ENCODE peak calls at places on chromosomes 5 and 9, in seven cellular contexts. T, O, W, J, U, P and X are unnamed samples.
A peak's percentile ranks its signal among the peaks of the same experiment; 100 is the strongest.

GRCh38 chr9:120733190-120733589 is 18.9 kb upstream of the MEGF9 start:
- DNase-seq in T (no peak), O (no peak), W (peak; percentile 81), J (no peak), U (no peak), P (no peak), X (peak; percentile 88)

GRCh38 chr5:103505581-103506305 is 56.8 kb downstream of the NUDT12 start:
- DNase-seq in T (no peak), O (no peak), W (no peak), J (no peak), U (no peak), P (no peak), X (no peak)

GRCh38 chr9:79687131-79687447 is 115.3 kb downstream of the TLE4 start:
- DNase-seq in T (no peak), O (no peak), W (no peak), J (no peak), U (no peak), P (no peak), X (no peak)

GRCh38 chr5:82396871-82397514 is 118.8 kb upstream of the RPS23 start:
- DNase-seq in T (no peak), O (peak; percentile 47), W (peak; percentile 94), J (no peak), U (peak; percentile 68), P (peak; percentile 80), X (peak; percentile 87)

GRCh38 chr9:97981828-97982164 is 1.3 kb upstream of the ANP32B start:
- DNase-seq in T (no peak), O (no peak), W (no peak), J (no peak), U (no peak), P (no peak), X (no peak)

GRCh38 chr5:11289733-11290132 is 528.7 kb upstream of the DAP start:
- DNase-seq in T (no peak), O (no peak), W (no peak), J (peak; percentile 35), U (no peak), P (no peak), X (no peak)

GRCh38 chr9:114697951-114698351 is 16.0 kb upstream of the TEX48 start:
- DNase-seq in T (no peak), O (no peak), W (no peak), J (no peak), U (no peak), P (no peak), X (no peak)

GRCh38 chr9:134641173-134641985 is at the start of gene COL5A1:
- DNase-seq in T (peak; percentile 87), O (peak; percentile 80), W (peak; percentile 96), J (peak; percentile 97), U (peak; percentile 94), P (peak; percentile 92), X (no peak)

GRCh38 chr9:120931278-120932085 is 4.9 kb upstream of the TRAF1 start:
- DNase-seq in T (no peak), O (no peak), W (no peak), J (no peak), U (no peak), P (no peak), X (no peak)

GRCh38 chr9:3732077-3733038 is 206.6 kb upstream of the RFX3 start:
- DNase-seq in T (peak; percentile 84), O (peak; percentile 41), W (no peak), J (peak; percentile 88), U (peak; percentile 77), P (no peak), X (peak; percentile 72)

GRCh38 chr9:35910613-35911488 is 1.6 kb downstream of the SPAAR start:
- DNase-seq in T (no peak), O (peak; percentile 80), W (peak; percentile 76), J (peak; percentile 57), U (no peak), P (peak; percentile 57), X (no peak)

GRCh38 chr5:172939561-172939960 is 19.7 kb upstream of the RPL26L1 start:
- DNase-seq in T (no peak), O (no peak), W (peak; percentile 44), J (peak; percentile 42), U (no peak), P (no peak), X (no peak)

GRCh38 chr5:3594514-3595101 is 1.0 kb upstream of the IRX1 start:
- DNase-seq in T (no peak), O (no peak), W (peak; percentile 77), J (peak; percentile 71), U (peak; percentile 25), P (no peak), X (no peak)

GRCh38 chr9:86600291-86600690 is 246.1 kb upstream of the TUT7 start:
- DNase-seq in T (no peak), O (no peak), W (no peak), J (peak; percentile 32), U (no peak), P (no peak), X (no peak)

GRCh38 chr5:172490739-172491461 is 36.6 kb upstream of the SH3PXD2B start:
- DNase-seq in T (no peak), O (peak; percentile 5), W (no peak), J (no peak), U (no peak), P (no peak), X (no peak)

GRCh38 chr9:35353731-35354365 is 136.1 kb upstream of the RUSC2 start:
- DNase-seq in T (no peak), O (no peak), W (no peak), J (no peak), U (no peak), P (no peak), X (no peak)

GRCh38 chr5:34648522-34649158 is 7.5 kb upstream of the RAI14 start:
- DNase-seq in T (no peak), O (no peak), W (no peak), J (no peak), U (no peak), P (no peak), X (no peak)

GRCh38 chr9:17742065-17742464 is 163.2 kb downstream of the SH3GL2 start:
- DNase-seq in T (peak; percentile 15), O (no peak), W (no peak), J (peak; percentile 86), U (no peak), P (no peak), X (no peak)

GRCh38 chr9:137642118-137642601 is 23.4 kb downstream of the EHMT1 start:
- DNase-seq in T (no peak), O (no peak), W (no peak), J (no peak), U (no peak), P (no peak), X (no peak)

GRCh38 chr9:19480345-19480744 is 71.5 kb downstream of the ACER2 start:
- DNase-seq in T (no peak), O (no peak), W (no peak), J (no peak), U (no peak), P (no peak), X (no peak)

GRCh38 chr9:35829084-35829763 is at the start of gene TMEM8B:
- DNase-seq in T (peak; percentile 94), O (peak; percentile 97), W (peak; percentile 99), J (peak; percentile 96), U (peak; percentile 97), P (peak; percentile 97), X (no peak)

GRCh38 chr5:74660146-74660545 is 19.6 kb upstream of the ENC1 start:
- DNase-seq in T (no peak), O (no peak), W (no peak), J (no peak), U (no peak), P (no peak), X (no peak)

GRCh38 chr9:119004618-119004990 is 364.6 kb downstream of the BRINP1 start:
- DNase-seq in T (no peak), O (peak; percentile 47), W (peak; percentile 85), J (no peak), U (no peak), P (peak; percentile 66), X (peak; percentile 99)

GRCh38 chr9:132411091-132411508 is 1.1 kb downstream of the CFAP77 start:
- DNase-seq in T (peak; percentile 70), O (peak; percentile 65), W (peak; percentile 66), J (peak; percentile 88), U (peak; percentile 67), P (peak; percentile 59), X (no peak)

GRCh38 chr5:52777186-52777585 is 10.5 kb upstream of the ITGA1 start:
- DNase-seq in T (no peak), O (no peak), W (no peak), J (no peak), U (no peak), P (no peak), X (no peak)

DNA sequence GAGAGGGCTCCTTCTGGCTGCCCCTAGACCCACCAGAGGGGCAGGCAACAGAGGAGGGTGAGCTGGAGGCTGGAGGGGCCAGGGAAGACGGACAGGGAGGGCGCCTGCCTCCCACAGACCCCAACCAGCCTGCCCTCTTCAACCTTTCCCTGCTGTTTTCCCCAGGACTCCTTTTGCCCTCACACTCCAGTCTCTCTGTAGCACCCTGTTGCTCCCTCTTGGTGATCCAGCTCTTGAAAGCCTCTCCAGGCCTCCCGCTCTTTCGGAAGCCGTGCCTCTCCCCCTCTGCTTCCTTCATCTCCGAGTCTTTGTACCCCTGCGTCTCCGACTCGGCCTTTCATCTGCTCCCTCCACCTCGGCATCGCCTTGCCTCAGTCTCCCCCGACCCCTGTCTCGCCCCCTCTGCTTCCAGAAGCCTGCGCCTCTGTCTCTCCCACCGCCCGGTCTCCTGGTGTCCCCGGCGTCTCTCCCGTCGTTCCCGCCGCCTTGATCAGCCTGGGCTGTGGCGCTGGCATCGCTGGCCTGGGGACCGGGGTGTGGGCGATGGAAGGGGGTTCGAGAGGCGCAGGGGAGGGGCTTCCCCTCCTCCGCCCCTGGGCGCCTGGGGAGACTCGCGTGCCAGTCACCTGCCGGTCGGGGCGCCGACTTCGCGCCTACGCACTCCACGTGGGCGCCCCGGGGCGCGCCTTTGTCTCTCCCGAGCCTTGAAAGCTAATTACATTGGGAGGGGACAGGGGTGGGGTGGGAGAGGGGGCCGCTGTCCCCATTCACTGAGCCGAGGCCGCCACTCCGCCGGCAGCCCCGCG is 5.3 kb upstream of the PRDM12 start:
- DNase-seq in T (no peak), O (no peak), W (no peak), J (no peak), U (no peak), P (no peak), X (no peak)
- H3K4me3 ChIP-seq in T (no peak overlapping the region), O (no peak overlapping the region), W (no peak overlapping the region), J (no peak overlapping the region), U (no peak overlapping the region), P (no peak overlapping the region), X (no peak overlapping the region)

DNA sequence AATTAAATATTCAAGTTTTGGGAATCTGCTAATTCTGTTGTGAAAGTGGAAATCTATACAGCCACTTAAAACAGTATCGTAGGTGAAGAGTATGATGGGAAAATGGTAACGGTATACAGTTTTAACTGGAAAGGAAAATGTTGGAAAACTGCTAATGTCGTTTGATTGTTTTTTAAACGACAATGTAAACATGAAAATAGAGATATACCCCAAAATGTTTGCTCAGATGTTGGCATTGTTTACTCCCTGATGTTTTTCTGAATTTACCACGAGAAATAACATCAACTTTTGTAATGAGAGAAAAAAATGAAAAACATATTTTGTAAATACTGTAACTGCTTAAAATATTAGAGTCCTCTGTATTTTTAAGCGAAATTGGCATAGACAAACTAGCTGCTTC is 2.7 kb downstream of the MATR3 start:
- DNase-seq in T (no peak), O (no peak), W (no peak), J (no peak), U (no peak), P (no peak), X (no peak)
- H3K4me3 ChIP-seq in T (peak overlapping the region; percentile 75), O (peak overlapping the region; percentile 75), W (no peak overlapping the region), J (no peak overlapping the region), U (no peak overlapping the region), P (peak overlapping the region; percentile 96), X (no peak overlapping the region)

GRCh38 chr9:37289631-37290030 is 132.9 kb upstream of the GRHPR start:
- DNase-seq in T (no peak), O (no peak), W (no peak), J (no peak), U (no peak), P (no peak), X (no peak)
- H3K4me3 ChIP-seq in T (no peak overlapping the region), O (no peak overlapping the region), W (no peak overlapping the region), J (no peak overlapping the region), U (no peak overlapping the region), P (no peak overlapping the region), X (no peak overlapping the region)

GRCh38 chr9:89606049-89606481 is 1.3 kb downstream of the GADD45G start:
- DNase-seq in T (peak; percentile 17), O (peak; percentile 85), W (peak; percentile 95), J (peak; percentile 81), U (peak; percentile 72), P (peak; percentile 87), X (no peak)
- H3K4me3 ChIP-seq in T (peak overlapping the region; percentile 70), O (peak overlapping the region; percentile 76), W (peak overlapping the region; percentile 73), J (peak overlapping the region; percentile 73), U (no peak overlapping the region), P (peak overlapping the region; percentile 82), X (peak overlapping the region; percentile 71)